ENCODE peak calls at places on chromosome X, in ten cellular contexts. H is transverse colon, R is heart left ventricle, X is endothelial cell of umbilical vein, L is H9, D is Peyer's patch, F is SK-N-SH, O is pancreas, T is tibial artery, N is left lung. A is an unnamed sample.

GRCh38 chrX:68945603-68946228 is 116.9 kb downstream of the EFNB1 start:
- DNase-seq in H (peak), R (no peak), X (peak), L (peak), D (no peak), F (no peak), O (no peak), T (no peak), N (no peak), A (no peak)

GRCh38 chrX:118726887-118727685 is at the start of gene IL13RA1:
- DNase-seq in H (peak), R (peak), X (peak), L (peak), D (peak), F (peak), O (peak), T (peak), N (peak), A (peak)

GRCh38 chrX:9862525-9862924 is 76.3 kb downstream of the SHROOM2 start:
- DNase-seq in H (no peak), R (no peak), X (no peak), L (no peak), D (no peak), F (no peak), O (no peak), T (no peak), N (no peak), A (no peak)

GRCh38 chrX:149877636-149878035 is 3.3 kb upstream of the MAGEA8 start:
- DNase-seq in H (no peak), R (no peak), X (no peak), L (no peak), D (no peak), F (no peak), O (no peak), T (no peak), N (no peak), A (no peak)

GRCh38 chrX:46574337-46574940 is 874 bp downstream of the CHST7 start:
- DNase-seq in H (no peak), R (no peak), X (peak), L (peak), D (peak), F (peak), O (peak), T (no peak), N (no peak), A (no peak)

GRCh38 chrX:64229145-64229544 is 1.3 kb downstream of the ASB12 start:
- DNase-seq in H (peak), R (no peak), X (no peak), L (no peak), D (no peak), F (no peak), O (no peak), T (no peak), N (no peak), A (no peak)

GRCh38 chrX:128846385-128846784 is 676.9 kb downstream of the SMARCA1 start:
- DNase-seq in H (no peak), R (no peak), X (no peak), L (no peak), D (no peak), F (no peak), O (no peak), T (no peak), N (no peak), A (no peak)

GRCh38 chrX:68684291-68684918 is 36.9 kb downstream of the STARD8 start:
- DNase-seq in H (peak), R (peak), X (peak), L (no peak), D (no peak), F (no peak), O (no peak), T (peak), N (peak), A (peak)

GRCh38 chrX:115679460-115679859 is 118.5 kb downstream of the PLS3 start:
- DNase-seq in H (no peak), R (no peak), X (peak), L (no peak), D (no peak), F (peak), O (no peak), T (no peak), N (no peak), A (no peak)

GRCh38 chrX:97587171-97587570 is 703.5 kb downstream of the RPA4 start:
- DNase-seq in H (no peak), R (no peak), X (no peak), L (no peak), D (no peak), F (peak), O (no peak), T (no peak), N (no peak), A (no peak)

GRCh38 chrX:133607419-133608348 is 192.4 kb upstream of the GPC4 start:
- DNase-seq in H (no peak), R (no peak), X (no peak), L (no peak), D (no peak), F (no peak), O (no peak), T (no peak), N (no peak), A (no peak)

GRCh38 chrX:63281465-63281864 is 69.7 kb downstream of the SPIN4 start:
- DNase-seq in H (no peak), R (no peak), X (peak), L (no peak), D (no peak), F (no peak), O (no peak), T (no peak), N (no peak), A (no peak)

GRCh38 chrX:71017396-71017939 is 50.7 kb downstream of the SNX12 start:
- DNase-seq in H (no peak), R (no peak), X (peak), L (no peak), D (no peak), F (no peak), O (no peak), T (no peak), N (no peak), A (no peak)

GRCh38 chrX:73577368-73577767 is 14.4 kb downstream of the CHIC1 start:
- DNase-seq in H (no peak), R (no peak), X (peak), L (no peak), D (no peak), F (no peak), O (no peak), T (no peak), N (no peak), A (no peak)

GRCh38 chrX:154735695-154736393 is 15.0 kb downstream of the GAB3 start:
- DNase-seq in H (peak), R (peak), X (peak), L (no peak), D (no peak), F (no peak), O (no peak), T (peak), N (peak), A (peak)

GRCh38 chrX:51641421-51642021 is 22.8 kb upstream of the CENPVL3 start:
- DNase-seq in H (no peak), R (no peak), X (peak), L (peak), D (no peak), F (peak), O (no peak), T (no peak), N (no peak), A (no peak)

GRCh38 chrX:86436116-86436515 is 287.9 kb downstream of the DACH2 start:
- DNase-seq in H (no peak), R (no peak), X (no peak), L (no peak), D (no peak), F (no peak), O (no peak), T (no peak), N (no peak), A (no peak)

GRCh38 chrX:18674417-18674787 is 2.5 kb upstream of the RS1 start:
- DNase-seq in H (peak), R (peak), X (peak), L (peak), D (peak), F (peak), O (peak), T (peak), N (no peak), A (peak)

GRCh38 chrX:15242899-15243555 is 26.9 kb downstream of the ASB9 start:
- DNase-seq in H (peak), R (no peak), X (peak), L (no peak), D (no peak), F (peak), O (no peak), T (no peak), N (no peak), A (no peak)

GRCh38 chrX:8049827-8050226 is 121.2 kb downstream of the VCX2 start:
- DNase-seq in H (no peak), R (no peak), X (no peak), L (no peak), D (no peak), F (no peak), O (no peak), T (no peak), N (no peak), A (no peak)

GRCh38 chrX:26070882-26071281 is 67.3 kb upstream of the MAGEB18 start:
- DNase-seq in H (no peak), R (no peak), X (no peak), L (no peak), D (no peak), F (no peak), O (no peak), T (no peak), N (no peak), A (no peak)

GRCh38 chrX:132940727-132941162 is 17.7 kb downstream of the HS6ST2 start:
- DNase-seq in H (no peak), R (no peak), X (no peak), L (no peak), D (no peak), F (peak), O (no peak), T (no peak), N (no peak), A (no peak)

GRCh38 chrX:15215366-15215765 is 54.5 kb downstream of the ASB9 start:
- DNase-seq in H (no peak), R (no peak), X (no peak), L (no peak), D (no peak), F (no peak), O (no peak), T (no peak), N (no peak), A (no peak)

GRCh38 chrX:151983186-151983585 is 8.7 kb upstream of the GABRE start:
- DNase-seq in H (no peak), R (no peak), X (peak), L (no peak), D (no peak), F (no peak), O (no peak), T (no peak), N (no peak), A (no peak)

GRCh38 chrX:70554081-70554480 is 109.4 kb downstream of the DLG3 start:
- DNase-seq in H (no peak), R (no peak), X (peak), L (no peak), D (no peak), F (no peak), O (no peak), T (no peak), N (no peak), A (no peak)

GRCh38 chrX:129641941-129642340 is 12.8 kb downstream of the APLN start:
- DNase-seq in H (no peak), R (no peak), X (no peak), L (no peak), D (no peak), F (no peak), O (no peak), T (no peak), N (no peak), A (no peak)

DNA sequence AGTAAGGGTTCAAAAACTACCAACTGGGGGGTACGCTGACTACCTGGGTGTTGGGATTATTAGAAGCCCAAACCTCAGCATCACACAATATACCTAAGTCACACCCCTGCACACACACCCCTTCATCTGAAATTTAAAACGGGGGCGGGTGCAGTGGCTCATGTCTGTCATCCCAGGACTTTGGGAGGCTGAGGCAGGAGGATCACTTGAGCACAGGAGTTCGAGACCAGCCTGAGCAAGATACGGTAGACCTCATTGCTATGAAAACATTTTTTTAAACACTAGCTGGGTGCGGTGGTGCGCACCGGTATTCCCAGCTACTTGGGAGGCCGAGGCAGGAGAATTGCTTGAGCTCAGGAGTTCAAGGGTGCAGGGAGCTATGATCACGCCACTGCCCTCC is 331.0 kb downstream of the ASMT start:
- DNase-seq in H (no peak), R (no peak), X (no peak), L (no peak), D (no peak), F (no peak), O (no peak), T (no peak), N (no peak), A (no peak)
- H3K27ac ChIP-seq in H (no peak), R (no peak), X (no peak), L (no peak), D (no peak), F (no peak), O (no peak), T (no peak), N (no peak), A (no peak)

GRCh38 chrX:28613558-28613957 is 26.3 kb downstream of the IL1RAPL1 start:
- DNase-seq in H (no peak), R (no peak), X (no peak), L (no peak), D (no peak), F (no peak), O (no peak), T (no peak), N (no peak), A (no peak)
- H3K27ac ChIP-seq in H (no peak), R (peak), X (no peak), L (no peak), D (no peak), F (no peak), O (no peak), T (no peak), N (no peak), A (no peak)

GRCh38 chrX:123219916-123220315 is 35.8 kb downstream of the GRIA3 start:
- DNase-seq in H (no peak), R (peak), X (no peak), L (peak), D (no peak), F (peak), O (no peak), T (no peak), N (no peak), A (no peak)
- H3K27ac ChIP-seq in H (no peak), R (peak), X (no peak), L (no peak), D (no peak), F (no peak), O (no peak), T (no peak), N (no peak), A (no peak)

GRCh38 chrX:49066690-49067089 is 7.1 kb downstream of the PRAF2 start:
- DNase-seq in H (no peak), R (no peak), X (no peak), L (no peak), D (no peak), F (no peak), O (no peak), T (no peak), N (no peak), A (no peak)

GRCh38 chrX:49066278-49066677 is 7.5 kb downstream of the CCDC120 start:
- DNase-seq in H (no peak), R (no peak), X (no peak), L (no peak), D (no peak), F (no peak), O (no peak), T (no peak), N (no peak), A (no peak)

GRCh38 chrX:49063715-49064114 is 4.9 kb downstream of the CCDC120 start:
- DNase-seq in H (no peak), R (no peak), X (no peak), L (no peak), D (no peak), F (no peak), O (no peak), T (no peak), N (no peak), A (no peak)

GRCh38 chrX:49064303-49064702 is 5.5 kb downstream of the CCDC120 start:
- DNase-seq in H (no peak), R (no peak), X (no peak), L (no peak), D (no peak), F (no peak), O (no peak), T (no peak), N (no peak), A (no peak)

DNA sequence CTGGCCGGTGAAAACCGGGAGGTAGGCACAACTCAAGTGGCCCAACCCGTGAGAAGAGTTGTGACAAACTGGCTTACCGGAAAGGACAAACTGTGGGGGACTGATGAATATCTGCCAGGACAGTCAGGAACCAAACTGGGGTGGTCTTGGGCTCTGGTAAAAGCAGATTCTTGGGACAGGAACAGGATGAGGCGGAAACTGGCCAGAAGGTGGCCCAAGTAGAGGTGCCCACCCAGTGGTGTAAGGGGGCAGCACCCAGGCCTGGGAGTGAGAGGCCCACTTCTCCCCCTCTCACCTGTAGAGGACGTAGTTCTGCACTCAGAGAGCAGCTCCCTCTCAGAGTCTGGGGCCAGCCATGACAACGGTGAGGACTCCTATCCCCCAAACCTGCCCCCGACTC is 5.9 kb downstream of the CCDC120 start:
- DNase-seq in H (no peak), R (no peak), X (no peak), L (no peak), D (no peak), F (no peak), O (no peak), T (no peak), N (no peak), A (no peak)
- H3K27ac ChIP-seq in H (no peak), R (no peak), X (no peak), L (no peak), D (no peak), F (no peak), O (no peak), T (no peak), N (no peak), A (no peak)

GRCh38 chrX:124348152-124348551 is 1.8 kb downstream of the SH2D1A start:
- DNase-seq in H (no peak), R (no peak), X (no peak), L (no peak), D (no peak), F (no peak), O (no peak), T (no peak), N (no peak), A (no peak)
- H3K27ac ChIP-seq in H (no peak), R (no peak), X (no peak), L (no peak), D (no peak), F (no peak), O (no peak), T (no peak), N (no peak), A (no peak)

GRCh38 chrX:30612250-30612655 is 34.7 kb upstream of the TASL start:
- DNase-seq in H (no peak), R (no peak), X (no peak), L (no peak), D (no peak), F (no peak), O (no peak), T (no peak), N (no peak), A (peak)

GRCh38 chrX:30618160-30618765 is 35.0 kb upstream of the GK start:
- DNase-seq in H (no peak), R (no peak), X (no peak), L (peak), D (no peak), F (no peak), O (no peak), T (no peak), N (no peak), A (no peak)

GRCh38 chrX:30613736-30614135 is 36.2 kb upstream of the TASL start:
- DNase-seq in H (no peak), R (no peak), X (no peak), L (no peak), D (no peak), F (no peak), O (no peak), T (no peak), N (no peak), A (no peak)

GRCh38 chrX:30620125-30620524 is 33.1 kb upstream of the GK start:
- DNase-seq in H (no peak), R (no peak), X (no peak), L (no peak), D (no peak), F (no peak), O (no peak), T (no peak), N (no peak), A (no peak)

GRCh38 chrX:30615229-30615628 is 37.7 kb upstream of the TASL start:
- DNase-seq in H (no peak), R (no peak), X (no peak), L (no peak), D (no peak), F (no peak), O (no peak), T (no peak), N (no peak), A (no peak)
- H3K27ac ChIP-seq in H (no peak), R (no peak), X (no peak), L (no peak), D (no peak), F (peak), O (no peak), T (no peak), N (no peak), A (no peak)

DNA sequence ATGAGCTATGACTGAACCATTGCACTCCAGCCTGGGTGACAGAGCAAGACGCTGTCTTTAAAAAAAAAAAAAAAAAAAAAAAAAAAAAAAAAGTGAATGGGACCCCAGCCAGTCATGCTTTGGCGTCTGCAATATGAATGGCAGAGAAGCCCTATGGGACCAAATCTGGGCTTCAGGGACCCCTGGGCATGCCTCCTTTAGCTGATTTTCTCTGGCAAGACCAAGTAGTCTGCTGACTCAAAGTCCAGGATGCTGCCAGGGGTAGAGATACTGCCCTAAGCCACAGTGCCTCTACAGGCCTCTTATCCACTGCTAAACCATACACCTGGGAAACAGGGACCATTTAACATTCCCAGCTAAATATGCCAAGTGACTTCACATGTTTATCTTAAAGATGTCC is 6.0 kb downstream of the RPS4X start:
- DNase-seq in H (no peak), R (no peak), X (no peak), L (no peak), D (no peak), F (no peak), O (no peak), T (no peak), N (no peak), A (no peak)
- H3K27ac ChIP-seq in H (no peak), R (no peak), X (no peak), L (no peak), D (no peak), F (peak), O (no peak), T (no peak), N (no peak), A (no peak)

DNA sequence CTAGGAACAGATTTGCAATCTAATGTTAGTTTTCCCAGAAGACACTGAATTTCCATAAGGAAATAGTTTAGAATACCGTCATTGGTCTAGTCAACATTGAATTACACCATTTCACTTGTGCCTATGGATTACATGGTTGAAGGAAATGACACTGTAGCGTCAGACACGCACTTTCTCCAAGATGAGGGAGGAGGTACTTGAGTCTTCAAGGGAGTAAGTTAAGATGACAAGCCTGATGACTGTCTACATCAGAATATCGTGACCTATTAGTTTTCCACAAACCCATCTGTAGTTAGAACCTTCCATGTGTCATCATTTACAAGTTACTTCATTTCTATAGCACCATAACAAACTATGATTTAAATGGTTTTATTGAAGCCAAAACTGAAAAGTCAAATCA is 153.7 kb downstream of the AMELX start:
- DNase-seq in H (no peak), R (no peak), X (peak), L (no peak), D (no peak), F (no peak), O (no peak), T (no peak), N (no peak), A (no peak)
- H3K27ac ChIP-seq in H (peak), R (no peak), X (no peak), L (no peak), D (peak), F (peak), O (no peak), T (peak), N (no peak), A (no peak)

DNA sequence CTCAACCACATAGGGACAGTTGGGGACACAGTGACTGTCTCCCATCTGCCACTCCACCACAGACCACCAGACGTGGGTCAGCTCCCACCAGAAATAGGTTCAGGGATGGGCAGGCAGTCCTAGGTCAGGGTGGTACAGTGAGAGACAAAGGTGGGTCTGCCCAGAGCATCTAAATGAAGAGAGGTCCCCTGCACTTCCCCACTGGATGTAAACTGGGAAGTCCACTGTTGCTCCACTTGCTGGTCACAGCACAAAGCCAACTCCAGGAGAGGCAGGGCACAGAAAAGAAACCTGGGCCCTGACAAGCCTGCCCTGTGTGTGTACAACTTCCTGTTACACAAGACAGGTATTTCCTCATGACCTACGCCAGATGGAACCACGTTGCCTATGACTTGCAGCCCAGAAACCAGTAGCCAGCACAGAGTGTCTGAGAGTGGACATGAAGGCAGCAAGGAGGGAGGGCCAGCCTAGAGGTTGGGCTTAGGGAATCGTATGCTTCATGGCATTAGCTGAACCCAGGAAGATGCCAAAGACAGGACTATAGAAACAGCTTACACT is 161.8 kb downstream of the SH3KBP1 start:
- DNase-seq in H (no peak), R (no peak), X (no peak), L (no peak), D (no peak), F (no peak), O (no peak), T (no peak), N (no peak), A (no peak)
- H3K27ac ChIP-seq in H (no peak), R (no peak), X (no peak), L (no peak), D (no peak), F (no peak), O (no peak), T (no peak), N (peak), A (no peak)

A was measured in upper lobe of right lung.